ENCODE peak calls at places on chromosomes 13 and 19, in nine cellular contexts. E is left ventricle myocardium inferior, L is HepG2, T is tibial nerve, J is IMR-90, R is AG04450, D is uterus, O is aorta, M is SK-N-SH. Z is an unnamed sample.

GRCh38 chr13:106355866-106356265 is 179.6 kb downstream of the EFNB2 start:
- DNase-seq in T (no peak), R (no peak), D (no peak), L (no peak), J (no peak), E (no peak), M (no peak), O (no peak), Z (no peak)

GRCh38 chr13:97001641-97002040 is 7.4 kb upstream of the OXGR1 start:
- DNase-seq in M (no peak), D (no peak), J (no peak), O (no peak), T (no peak), L (no peak), E (no peak), R (no peak), Z (no peak)

GRCh38 chr13:51681037-51681678 is 96.9 kb downstream of the WDFY2 start:
- DNase-seq in L (no peak), R (peak; percentile 41), M (no peak), E (no peak), J (peak; percentile 88), D (no peak), O (no peak), T (no peak), Z (no peak)

GRCh38 chr19:12202250-12202649 is 39.4 kb downstream of the ZNF136 start:
- DNase-seq in J (no peak), E (peak; percentile 18), M (no peak), L (peak; percentile 56), R (no peak), T (no peak), O (no peak), D (no peak), Z (no peak)

GRCh38 chr13:97539651-97540230 is 105.8 kb downstream of the RAP2A start:
- DNase-seq in R (no peak), O (no peak), L (no peak), E (no peak), T (no peak), D (no peak), M (no peak), J (peak; percentile 88), Z (no peak)

GRCh38 chr19:35306473-35307246 is 14.7 kb downstream of the MAG start:
- DNase-seq in E (no peak), T (no peak), L (peak; percentile 61), O (no peak), M (no peak), J (no peak), D (no peak), R (no peak), Z (no peak)

GRCh38 chr13:51311271-51311670 is 28.2 kb upstream of the SERPINE3 start:
- DNase-seq in M (no peak), T (no peak), J (no peak), L (no peak), D (no peak), R (no peak), E (no peak), O (no peak), Z (no peak)

GRCh38 chr13:22454586-22454985 is 726.2 kb upstream of the SGCG start:
- DNase-seq in R (no peak), O (no peak), M (no peak), L (no peak), D (no peak), T (no peak), E (no peak), J (no peak), Z (no peak)

GRCh38 chr13:29954082-29955043 is 103.9 kb upstream of the UBL3 start:
- DNase-seq in J (no peak), D (no peak), T (no peak), E (no peak), L (no peak), M (no peak), O (no peak), R (no peak), Z (no peak)

GRCh38 chr13:30373727-30374126 is 48.6 kb upstream of the UBE2L5 start:
- DNase-seq in D (no peak), M (no peak), O (peak; percentile 60), L (no peak), T (no peak), R (no peak), J (no peak), E (no peak), Z (no peak)

GRCh38 chr13:68234278-68234677 is 1004.1 kb upstream of the PCDH9 start:
- DNase-seq in E (no peak), M (peak; percentile 15), O (no peak), R (no peak), J (no peak), T (no peak), D (no peak), L (no peak), Z (no peak)

GRCh38 chr19:53780506-53780905 is 43.6 kb downstream of the NLRP12 start:
- DNase-seq in M (no peak), D (no peak), T (no peak), R (no peak), L (no peak), O (no peak), E (no peak), J (no peak), Z (no peak)

GRCh38 chr13:63291701-63292100 is 1876.1 kb upstream of the PCDH20 start:
- DNase-seq in M (no peak), D (no peak), E (no peak), T (no peak), R (no peak), O (no peak), L (no peak), J (no peak), Z (no peak)

GRCh38 chr13:113074876-113075275 is 30.7 kb upstream of the F7 start:
- DNase-seq in J (no peak), M (no peak), L (no peak), T (no peak), O (peak; percentile 30), D (no peak), E (no peak), R (no peak), Z (no peak)

GRCh38 chr13:106376411-106377112 is 158.9 kb downstream of the EFNB2 start:
- DNase-seq in L (no peak), J (peak; percentile 95), M (no peak), D (peak; percentile 61), R (peak; percentile 67), E (no peak), T (no peak), O (peak; percentile 62), Z (no peak)

GRCh38 chr13:30735025-30735967 is at the start of gene ALOX5AP:
- DNase-seq in T (no peak), L (no peak), E (no peak), O (no peak), M (no peak), J (no peak), R (no peak), D (no peak), Z (no peak)

GRCh38 chr13:32390048-32390447 is 37.9 kb downstream of the N4BP2L1 start:
- DNase-seq in J (no peak), T (no peak), O (no peak), E (no peak), D (no peak), R (no peak), L (no peak), M (no peak), Z (no peak)

GRCh38 chr19:28615546-28615916 is 597.4 kb downstream of the UQCRFS1 start:
- DNase-seq in D (no peak), R (no peak), T (no peak), M (no peak), L (no peak), E (no peak), O (no peak), J (no peak), Z (peak; percentile 11)

GRCh38 chr13:47518530-47518929 is 482.5 kb downstream of the SUCLA2 start:
- DNase-seq in R (no peak), M (no peak), L (no peak), J (no peak), T (no peak), D (no peak), E (no peak), O (no peak), Z (no peak)
- H3K4me3 ChIP-seq in R (no peak overlapping the region), M (no peak overlapping the region), L (no peak overlapping the region), J (no peak overlapping the region), T (no peak overlapping the region), D (no peak overlapping the region), E (no peak overlapping the region), O (no peak overlapping the region), Z (no peak overlapping the region)

GRCh38 chr19:51595190-51595589 is 24.1 kb downstream of the ZNF175 start:
- DNase-seq in M (no peak), T (no peak), L (no peak), J (no peak), E (no peak), O (no peak), D (no peak), R (no peak), Z (no peak)

GRCh38 chr19:51594774-51595109 is 23.7 kb downstream of the ZNF175 start:
- DNase-seq in L (no peak), M (no peak), E (no peak), J (peak; percentile 2), D (no peak), O (no peak), T (no peak), R (no peak), Z (no peak)

GRCh38 chr19:51595776-51596175 is 24.7 kb downstream of the ZNF175 start:
- DNase-seq in O (no peak), E (no peak), L (no peak), D (no peak), M (no peak), T (no peak), J (no peak), R (no peak), Z (no peak)

GRCh38 chr19:51593138-51593890 is 22.2 kb downstream of the ZNF175 start:
- DNase-seq in J (no peak), T (no peak), M (no peak), R (no peak), O (no peak), D (no peak), E (no peak), L (no peak), Z (no peak)

GRCh38 chr19:51593969-51594773 is 23.1 kb downstream of the ZNF175 start:
- DNase-seq in E (peak; percentile 98), M (peak; percentile 96), J (peak; percentile 97), T (peak; percentile 92), R (peak; percentile 93), O (peak; percentile 99), D (peak; percentile 99), L (peak; percentile 76), Z (peak; percentile 96)
- H3K27ac ChIP-seq in E (peak overlapping the region; percentile 77), M (no peak overlapping the region), J (peak overlapping the region; percentile 48), T (no peak overlapping the region), R (peak overlapping the region; percentile 21), O (no peak overlapping the region), D (peak overlapping the region; percentile 59), L (no peak overlapping the region), Z (peak overlapping the region; percentile 67)

GRCh38 chr19:10406191-10406590 is 2.8 kb upstream of the CDC37 start:
- DNase-seq in M (no peak), E (no peak), O (no peak), R (no peak), D (no peak), J (no peak), T (no peak), L (no peak), Z (no peak)
- H3K27me3 ChIP-seq in M (no peaks in the 10 kb centered on the region), E (peaks cover 45% of the 10 kb centered on the region), O (no peaks in the 10 kb centered on the region), R (no peaks in the 10 kb centered on the region), D (peaks cover 4% of the 10 kb centered on the region), J (no peaks in the 10 kb centered on the region), T (no peaks in the 10 kb centered on the region), L (peaks cover 40% of the 10 kb centered on the region), Z (peaks cover 5% of the 10 kb centered on the region)

DNA sequence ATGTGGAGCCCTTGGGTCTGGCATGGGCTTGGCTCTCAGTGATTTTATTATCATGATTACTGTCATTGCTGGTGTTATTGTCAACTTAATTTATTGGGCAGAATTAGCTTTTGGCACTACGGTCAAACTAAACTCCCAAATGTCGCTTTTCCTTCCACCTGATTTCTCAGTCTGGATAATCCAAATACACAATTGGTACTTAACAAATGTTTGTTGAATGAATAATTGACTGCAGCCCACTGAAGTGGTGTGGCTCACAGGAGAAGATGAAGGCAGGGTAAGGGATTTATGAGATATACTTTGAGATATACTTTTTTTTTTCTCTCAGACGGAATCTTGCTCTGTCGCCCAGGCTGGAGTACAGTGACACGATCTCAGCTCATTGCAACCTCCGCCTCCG is 1.5 kb downstream of the COLGALT1 start:
- DNase-seq in M (no peak), R (no peak), L (no peak), O (no peak), J (no peak), T (no peak), E (no peak), D (no peak), Z (no peak)
- H3K4me3 ChIP-seq in M (no peak overlapping the region), R (peak overlapping the region; percentile 85), L (no peak overlapping the region), O (no peak overlapping the region), J (no peak overlapping the region), T (peak overlapping the region; percentile 87), E (peak overlapping the region; percentile 86), D (no peak overlapping the region), Z (no peak overlapping the region)

Z was measured in right atrium auricular region.